ENCODE peak calls at places on chromosomes 4 and X, in four cellular contexts. Q is HepG2, M is K562, S is SK-N-SH. L is an unnamed sample.

GRCh38 chr4:153257966-153258365 is 53.7 kb downstream of the TRIM2 start:
- DNase-seq in M (no peak), Q (no peak), S (peak; percentile 54), L (no peak)

GRCh38 chr4:89489338-89489771 is 181.8 kb upstream of the GPRIN3 start:
- DNase-seq in S (peak; percentile 9), Q (no peak), M (no peak), L (no peak)

GRCh38 chr4:85200106-85200505 is 233.6 kb upstream of the WDFY3 start:
- DNase-seq in S (no peak), Q (no peak), M (no peak), L (no peak)

GRCh38 chr4:7872264-7872771 is 67.3 kb downstream of the AFAP1 start:
- DNase-seq in S (no peak), Q (no peak), M (no peak), L (no peak)

GRCh38 chrX:130171446-130172126 is at the start of gene RAB33A:
- DNase-seq in Q (no peak), M (no peak), S (peak; percentile 76), L (no peak)

GRCh38 chr4:174284181-174284886 is 623 bp downstream of the CEP44 start:
- DNase-seq in Q (peak; percentile 58), S (peak; percentile 49), M (no peak), L (no peak)

GRCh38 chr4:4781936-4782754 is 77.3 kb upstream of the MSX1 start:
- DNase-seq in S (peak; percentile 41), Q (no peak), M (no peak), L (no peak)

GRCh38 chr4:78645853-78646757 is 94.5 kb downstream of the ANXA3 start:
- DNase-seq in Q (peak; percentile 36), M (peak; percentile 22), S (no peak), L (no peak)

GRCh38 chr4:52015366-52015765 is 4.8 kb downstream of the LRRC66 start:
- DNase-seq in S (no peak), M (no peak), Q (peak; percentile 58), L (no peak)

GRCh38 chr4:186901850-186902249 is 178.2 kb upstream of the FAT1 start:
- DNase-seq in M (no peak), S (no peak), Q (no peak), L (no peak)

GRCh38 chr4:189809885-189810284 is 130.8 kb upstream of the FRG1 start:
- DNase-seq in S (no peak), M (no peak), Q (no peak), L (no peak)

GRCh38 chrX:42290608-42291007 is 367.3 kb upstream of the CASK start:
- DNase-seq in M (no peak), S (no peak), Q (peak; percentile 1), L (no peak)

GRCh38 chr4:39931441-39931901 is 46.2 kb downstream of the PDS5A start:
- DNase-seq in M (no peak), Q (no peak), S (no peak), L (no peak)

GRCh38 chr4:39942507-39942906 is 35.2 kb downstream of the PDS5A start:
- DNase-seq in Q (no peak), M (no peak), S (no peak), L (no peak)

GRCh38 chrX:110992611-110993010 is 103.4 kb upstream of the PAK3 start:
- DNase-seq in M (peak; percentile 25), S (peak; percentile 24), Q (peak; percentile 5), L (no peak)

GRCh38 chr4:122480655-122481487 is 24.3 kb upstream of the IL2 start:
- DNase-seq in S (no peak), Q (no peak), M (no peak), L (no peak)

GRCh38 chrX:101803451-101803850 is 128.4 kb downstream of the ZMAT1 start:
- DNase-seq in S (no peak), Q (no peak), M (no peak), L (no peak)

GRCh38 chr4:25031077-25031606 is 396 bp upstream of the LGI2 start:
- DNase-seq in M (no peak), Q (no peak), S (peak; percentile 56), L (no peak)

GRCh38 chrX:119488749-119489148 is 20.5 kb downstream of the SLC25A5 start:
- DNase-seq in Q (peak; percentile 27), S (peak; percentile 71), M (no peak), L (no peak)

GRCh38 chr4:183335369-183335940 is 13.2 kb upstream of the CLDN24 start:
- DNase-seq in Q (peak; percentile 31), M (no peak), S (no peak), L (no peak)

GRCh38 chr4:173707658-173708415 is 177.8 kb upstream of the HAND2 start:
- DNase-seq in M (no peak), Q (no peak), S (no peak), L (no peak)

GRCh38 chrX:136047001-136047642 is 61.9 kb downstream of the SLC9A6 start:
- DNase-seq in M (no peak), S (no peak), Q (no peak), L (no peak)

GRCh38 chrX:23616361-23616760 is 50.9 kb upstream of the PRDX4 start:
- DNase-seq in S (peak; percentile 44), M (peak; percentile 50), Q (peak; percentile 0), L (no peak)

GRCh38 chrX:129779747-129780146 is at the start of gene SASH3:
- DNase-seq in Q (no peak), S (no peak), M (no peak), L (no peak)

GRCh38 chrX:72128183-72128834 is 3.4 kb downstream of the RTL5 start:
- DNase-seq in M (no peak), S (no peak), Q (no peak), L (no peak)

GRCh38 chrX:72130156-72130761 is 1.5 kb downstream of the RTL5 start:
- DNase-seq in M (no peak), S (no peak), Q (no peak), L (no peak)

GRCh38 chrX:72128881-72129280 is 2.8 kb downstream of the RTL5 start:
- DNase-seq in S (peak; percentile 49), M (peak; percentile 12), Q (peak; percentile 0), L (no peak)

GRCh38 chrX:72130762-72131231 is 918 bp downstream of the RTL5 start:
- DNase-seq in S (no peak), M (no peak), Q (no peak), L (no peak)

GRCh38 chrX:72129661-72130060 is 2.1 kb downstream of the RTL5 start:
- DNase-seq in Q (no peak), S (no peak), M (no peak), L (no peak)
- TF ChIP-seq NFIC in Q (no peak), S (no peak), M (no peak), L (no peak)

DNA sequence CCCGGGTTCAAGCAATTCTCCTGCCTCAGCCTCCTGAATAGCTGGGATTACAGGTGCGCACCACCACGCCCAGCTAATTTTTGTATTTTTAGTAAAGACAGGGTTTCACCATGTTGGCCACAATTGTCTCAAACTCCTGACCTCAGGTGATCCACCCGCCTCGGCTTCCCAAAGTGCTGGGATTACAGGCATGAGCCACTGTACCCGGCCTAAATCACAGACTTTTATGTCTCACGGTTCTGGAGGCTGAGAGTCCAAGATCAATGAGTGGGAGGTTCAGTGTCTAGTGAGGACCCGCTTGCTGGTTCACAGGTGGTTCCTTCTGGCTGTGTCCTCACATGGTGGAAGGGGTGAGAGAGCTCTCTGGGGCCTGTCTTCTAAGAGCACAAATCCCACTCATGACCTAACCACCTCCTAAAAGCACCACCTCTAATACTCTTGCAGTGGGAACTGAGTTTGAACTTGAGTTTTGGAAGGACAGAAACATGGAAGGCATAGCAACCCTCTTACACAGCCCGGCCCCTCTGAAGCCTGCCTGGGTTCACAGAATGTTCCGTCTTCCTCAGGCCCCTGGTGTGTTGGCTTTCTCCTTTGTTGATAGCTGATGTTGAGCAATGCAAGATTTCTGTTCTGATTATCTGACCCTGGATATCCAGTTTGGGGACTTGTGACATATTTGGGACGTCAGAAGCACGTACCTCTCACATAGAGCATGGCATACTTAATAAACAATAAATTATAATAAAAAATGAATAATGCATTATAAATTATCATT is 1.9 kb upstream of the AKAP17A start:
- DNase-seq in S (no peak), M (no peak), Q (no peak), L (no peak)
- TF ChIP-seq NFIC in S (no peak), M (no peak), Q (no peak), L (no peak)

DNA sequence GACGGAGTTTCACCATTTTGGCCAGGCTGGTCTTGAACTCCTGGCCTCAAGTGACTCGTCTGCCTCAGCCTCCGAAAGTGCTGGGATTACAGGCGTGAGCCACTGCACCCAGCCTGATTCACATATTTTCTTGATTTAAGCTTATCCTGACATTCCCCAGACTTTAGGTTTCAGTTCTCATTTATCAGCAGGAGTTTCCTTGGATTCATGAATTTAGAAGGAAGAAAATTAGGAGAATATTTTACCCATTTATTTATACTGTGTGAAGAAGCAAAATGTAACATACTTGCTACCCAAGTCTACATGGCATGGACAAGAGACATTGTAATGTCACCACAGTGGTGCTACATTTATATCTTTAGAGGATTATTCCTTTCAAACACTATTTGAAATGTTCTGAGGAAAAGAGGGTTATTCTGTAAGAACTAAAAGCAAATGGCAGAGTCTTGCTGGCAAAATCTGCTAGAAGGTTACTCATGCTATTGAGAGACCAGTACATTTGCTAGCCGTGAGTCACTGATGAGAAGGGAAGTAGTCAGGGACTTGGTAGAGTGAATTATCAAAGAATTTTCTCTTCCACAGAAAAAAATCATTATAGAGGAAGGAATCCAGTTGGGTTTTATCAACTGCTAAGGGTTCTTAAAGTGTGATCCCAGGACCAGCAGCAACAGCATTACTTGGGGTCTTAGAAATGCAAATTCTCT is 26.1 kb upstream of the CFAP299 start:
- DNase-seq in M (no peak), Q (no peak), S (no peak), L (no peak)
- TF ChIP-seq NFIC in M (no peak), Q (no peak), S (peak; percentile 48), L (no peak)

DNA sequence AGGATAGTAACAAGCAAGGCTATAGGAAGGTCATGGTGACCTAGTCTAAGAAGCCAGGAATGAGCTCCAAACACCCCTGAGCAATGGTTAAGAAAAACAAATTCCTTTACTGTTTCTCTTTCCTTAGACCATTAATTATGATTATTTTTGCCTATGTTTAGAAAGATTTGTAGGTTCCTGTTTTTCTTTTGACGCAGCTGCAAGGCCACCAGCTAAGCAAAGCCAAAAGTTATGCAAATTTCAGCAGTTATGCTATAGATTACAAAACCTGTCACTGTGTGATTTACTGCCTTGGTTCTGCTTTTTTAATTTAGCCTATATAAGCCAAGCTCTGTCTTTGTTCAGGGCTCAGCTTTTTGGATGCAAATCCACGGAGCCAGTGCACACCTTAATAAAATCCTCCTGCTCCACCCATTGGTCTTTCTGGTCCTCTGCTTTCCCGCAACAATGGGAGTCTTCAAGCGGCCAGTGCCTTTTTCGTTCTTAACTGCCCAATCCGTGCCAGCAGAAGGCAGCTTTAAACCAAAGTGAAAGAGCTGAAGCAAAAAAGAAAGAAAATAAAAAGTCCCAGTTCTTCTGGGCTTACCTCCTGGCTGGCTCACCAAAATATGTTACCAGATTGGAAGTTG is 1.4 kb upstream of the CEP135 start:
- DNase-seq in M (no peak), S (no peak), Q (no peak), L (peak; percentile 73)
- TF ChIP-seq NFIC in M (no peak), S (no peak), Q (no peak), L (no peak)

GRCh38 chr4:108702960-108703359 is 52.6 kb downstream of the OSTC start:
- DNase-seq in Q (no peak), S (no peak), M (no peak), L (no peak)
- TF ChIP-seq NFIC in Q (no peak), S (no peak), M (no peak), L (no peak)

GRCh38 chr4:104493071-104493831 is 1.4 kb downstream of the CXXC4 start:
- DNase-seq in S (peak; percentile 4), M (no peak), Q (no peak), L (no peak)

GRCh38 chr4:104494161-104494560 is 533 bp downstream of the CXXC4 start:
- DNase-seq in S (no peak), Q (peak; percentile 12), M (no peak), L (no peak)

GRCh38 chr4:104491396-104491821 is 3.3 kb downstream of the CXXC4 start:
- DNase-seq in Q (no peak), S (peak; percentile 75), M (peak; percentile 49), L (no peak)

GRCh38 chr4:104491826-104492771 is 2.6 kb downstream of the CXXC4 start:
- DNase-seq in M (peak; percentile 9), S (peak; percentile 43), Q (no peak), L (peak; percentile 87)

GRCh38 chr4:104494822-104495559 is at the start of gene CXXC4:
- DNase-seq in Q (peak; percentile 10), S (peak; percentile 77), M (peak; percentile 49), L (no peak)
- TF ChIP-seq NFIC in Q (no peak), S (no peak), M (no peak), L (peak; percentile 18)

L was measured in GM12878.